ENCODE peak calls at places on chromosomes 3 and 15, in four cellular contexts. C is IMR-90, L is GM23338, J is psoas muscle. I is an unnamed sample.

GRCh38 chr3:158347966-158348365 is 223.0 kb upstream of the MLF1 start:
- DNase-seq in C (peak; percentile 11), L (no peak), J (no peak), I (no peak)

GRCh38 chr15:54815546-54815945 is 381.2 kb downstream of the RSL24D1 start:
- DNase-seq in C (no peak), L (no peak), J (no peak), I (no peak)

GRCh38 chr15:88704791-88705768 is 66.3 kb downstream of the ISG20 start:
- DNase-seq in C (no peak), L (peak; percentile 71), J (peak; percentile 46), I (peak; percentile 90)

GRCh38 chr15:85625856-85626255 is 168.9 kb downstream of the KLHL25 start:
- DNase-seq in C (peak; percentile 96), L (no peak), J (no peak), I (no peak)

GRCh38 chr15:25182736-25183445 is 228.1 kb downstream of the SNRPN start:
- DNase-seq in C (no peak), L (peak; percentile 49), J (peak; percentile 5), I (no peak)

GRCh38 chr3:171446801-171447578 is 13.2 kb downstream of the TNIK start:
- DNase-seq in C (peak; percentile 93), L (no peak), J (no peak), I (no peak)

GRCh38 chr3:55244247-55244646 is 242.9 kb downstream of the WNT5A start:
- DNase-seq in C (no peak), L (no peak), J (no peak), I (no peak)

GRCh38 chr3:13277130-13277783 is 142.9 kb downstream of the NUP210 start:
- DNase-seq in C (no peak), L (no peak), J (no peak), I (no peak)

GRCh38 chr3:129834580-129834979 is 58.9 kb downstream of the TMCC1 start:
- DNase-seq in C (no peak), L (no peak), J (no peak), I (no peak)

GRCh38 chr3:179330438-179330837 is 7.6 kb downstream of the ZNF639 start:
- DNase-seq in C (peak; percentile 26), L (no peak), J (no peak), I (no peak)

GRCh38 chr3:119240101-119240581 is 537 bp downstream of the B4GALT4 start:
- DNase-seq in C (no peak), L (peak; percentile 57), J (peak; percentile 21), I (peak; percentile 54)

GRCh38 chr3:136624894-136625815 is 127.0 kb downstream of the STAG1 start:
- DNase-seq in C (no peak), L (peak; percentile 69), J (no peak), I (peak; percentile 7)

GRCh38 chr15:64985382-64986033 is 4.2 kb downstream of the SPG21 start:
- DNase-seq in C (peak; percentile 17), L (no peak), J (no peak), I (no peak)

GRCh38 chr3:161163297-161163696 is 57.8 kb upstream of the NMD3 start:
- DNase-seq in C (peak; percentile 89), L (peak; percentile 32), J (no peak), I (no peak)

GRCh38 chr15:34365073-34365825 is 1.7 kb downstream of the LPCAT4 start:
- DNase-seq in C (no peak), L (peak; percentile 34), J (no peak), I (peak; percentile 65)

GRCh38 chr15:79475312-79475711 is 43.2 kb downstream of the MINAR1 start:
- DNase-seq in C (peak; percentile 56), L (no peak), J (no peak), I (no peak)

GRCh38 chr15:36481156-36481555 is 98.3 kb upstream of the CDIN1 start:
- DNase-seq in C (no peak), L (no peak), J (no peak), I (no peak)
- H3K4me3 ChIP-seq in C (no peak overlapping the region), L (no peak overlapping the region), J (no peak overlapping the region), I (no peak overlapping the region)

GRCh38 chr3:2889772-2890171 is 220.4 kb downstream of the IL5RA start:
- DNase-seq in C (no peak), L (no peak), J (no peak), I (no peak)
- H3K27me3 ChIP-seq in C (no peaks in the 10 kb centered on the region), L (no peaks in the 10 kb centered on the region), J (no peaks in the 10 kb centered on the region), I (no peaks in the 10 kb centered on the region)

GRCh38 chr15:98549003-98549402 is 99.3 kb upstream of the IGF1R start:
- DNase-seq in C (no peak), L (no peak), J (no peak), I (no peak)

GRCh38 chr15:98546325-98546724 is 102.0 kb upstream of the IGF1R start:
- DNase-seq in C (no peak), L (no peak), J (no peak), I (no peak)

GRCh38 chr15:98548172-98548971 is 100.0 kb upstream of the IGF1R start:
- DNase-seq in C (peak; percentile 73), L (peak; percentile 92), J (peak; percentile 74), I (peak; percentile 90)

GRCh38 chr15:98547255-98547654 is 101.1 kb upstream of the IGF1R start:
- DNase-seq in C (no peak), L (no peak), J (no peak), I (no peak)

GRCh38 chr15:98547741-98548166 is 100.6 kb upstream of the IGF1R start:
- DNase-seq in C (no peak), L (peak; percentile 62), J (peak; percentile 42), I (peak; percentile 75)
- H3K4me3 ChIP-seq in C (peak overlapping the region; percentile 51), L (peak overlapping the region; percentile 79), J (peak overlapping the region; percentile 74), I (peak overlapping the region; percentile 61)

GRCh38 chr15:74130849-74131617 is 647 bp downstream of the ISLR2 start:
- DNase-seq in C (no peak), L (peak; percentile 29), J (no peak), I (peak; percentile 52)
- H3K27me3 ChIP-seq in C (peaks cover 91% of the 10 kb centered on the region), L (peaks cover 100% of the 10 kb centered on the region), J (peaks cover 84% of the 10 kb centered on the region), I (peaks cover 91% of the 10 kb centered on the region)

GRCh38 chr15:90594297-90594696 is 64.6 kb downstream of the CRTC3 start:
- DNase-seq in C (no peak), L (peak; percentile 45), J (peak; percentile 65), I (no peak)
- H3K4me3 ChIP-seq in C (no peak overlapping the region), L (no peak overlapping the region), J (no peak overlapping the region), I (no peak overlapping the region)

DNA sequence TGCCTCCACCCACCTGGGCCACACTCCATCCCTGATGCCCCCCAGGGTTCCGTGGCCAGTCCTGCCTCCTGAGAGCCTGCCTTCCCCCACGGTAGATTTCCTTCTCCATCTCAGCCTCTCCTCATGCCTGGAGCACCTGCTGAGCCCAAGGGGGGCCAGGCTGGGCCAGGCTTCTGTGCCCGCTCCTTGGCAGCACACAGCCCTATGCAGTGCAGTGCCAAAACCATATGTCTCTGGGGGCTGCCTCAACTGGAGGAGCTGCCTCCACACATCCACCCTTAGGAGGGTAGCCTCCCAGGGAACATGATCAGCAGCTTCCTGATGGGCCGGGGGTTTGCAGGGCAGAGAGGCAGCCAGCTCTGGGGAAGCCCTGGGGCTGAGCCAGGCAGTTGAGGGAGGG is 24.6 kb upstream of the GATA2 start:
- DNase-seq in C (no peak), L (no peak), J (no peak), I (peak; percentile 20)
- H3K27me3 ChIP-seq in C (peaks cover 35% of the 10 kb centered on the region), L (no peaks in the 10 kb centered on the region), J (peaks cover 2% of the 10 kb centered on the region), I (no peaks in the 10 kb centered on the region)

GRCh38 chr15:28978011-28978378 is 92.2 kb downstream of the APBA2 start:
- DNase-seq in C (no peak), L (no peak), J (no peak), I (no peak)
- H3K4me3 ChIP-seq in C (no peak overlapping the region), L (no peak overlapping the region), J (no peak overlapping the region), I (no peak overlapping the region)

I was measured in H7.